ENCODE peak calls at places on chromosomes 12 and 14, in seven cellular contexts. One of them, this sample, is unnamed.

GRCh38 chr12:2460051-2460450 is 334.7 kb upstream of the FKBP4 start:
- DNase-seq in lung: no peak
- DNase-seq in cardiac muscle cell: no peak
- DNase-seq in glutamatergic neuron: no peak
- DNase-seq in astrocyte of the spinal cord: no peak
- DNase-seq in fibroblast of mammary gland: no peak
- DNase-seq in left ventricle myocardium inferior: no peak
- DNase-seq in this sample: no peak

GRCh38 chr14:77053046-77053841 is 24.7 kb upstream of the IRF2BPL start:
- DNase-seq in glutamatergic neuron: peak
- DNase-seq in fibroblast of mammary gland: no peak
- DNase-seq in cardiac muscle cell: peak
- DNase-seq in astrocyte of the spinal cord: peak
- DNase-seq in lung: peak
- DNase-seq in left ventricle myocardium inferior: peak
- DNase-seq in this sample: no peak

GRCh38 chr12:117576053-117576452 is 214.6 kb upstream of the NOS1 start:
- DNase-seq in lung: no peak
- DNase-seq in cardiac muscle cell: no peak
- DNase-seq in left ventricle myocardium inferior: no peak
- DNase-seq in astrocyte of the spinal cord: no peak
- DNase-seq in fibroblast of mammary gland: no peak
- DNase-seq in glutamatergic neuron: no peak
- DNase-seq in this sample: no peak

GRCh38 chr12:126747530-126748149 is 1519.3 kb upstream of the TMEM132C start:
- DNase-seq in left ventricle myocardium inferior: peak
- DNase-seq in glutamatergic neuron: peak
- DNase-seq in fibroblast of mammary gland: peak
- DNase-seq in lung: peak
- DNase-seq in cardiac muscle cell: peak
- DNase-seq in astrocyte of the spinal cord: peak
- DNase-seq in this sample: peak

GRCh38 chr12:72618764-72619163 is 346.6 kb downstream of the TRHDE start:
- DNase-seq in glutamatergic neuron: no peak
- DNase-seq in lung: no peak
- DNase-seq in cardiac muscle cell: peak
- DNase-seq in astrocyte of the spinal cord: no peak
- DNase-seq in fibroblast of mammary gland: no peak
- DNase-seq in left ventricle myocardium inferior: no peak
- DNase-seq in this sample: no peak

GRCh38 chr14:51716610-51717009 is 64.9 kb downstream of the FRMD6 start:
- DNase-seq in lung: no peak
- DNase-seq in glutamatergic neuron: no peak
- DNase-seq in fibroblast of mammary gland: peak
- DNase-seq in astrocyte of the spinal cord: no peak
- DNase-seq in cardiac muscle cell: no peak
- DNase-seq in left ventricle myocardium inferior: no peak
- DNase-seq in this sample: no peak

GRCh38 chr12:43655586-43655985 is 103.0 kb downstream of the PUS7L start:
- DNase-seq in glutamatergic neuron: no peak
- DNase-seq in cardiac muscle cell: no peak
- DNase-seq in lung: no peak
- DNase-seq in left ventricle myocardium inferior: no peak
- DNase-seq in fibroblast of mammary gland: peak
- DNase-seq in astrocyte of the spinal cord: peak
- DNase-seq in this sample: no peak

GRCh38 chr14:91912035-91912434 is 35.5 kb downstream of the FBLN5 start:
- DNase-seq in lung: no peak
- DNase-seq in glutamatergic neuron: no peak
- DNase-seq in astrocyte of the spinal cord: no peak
- DNase-seq in fibroblast of mammary gland: no peak
- DNase-seq in cardiac muscle cell: no peak
- DNase-seq in left ventricle myocardium inferior: no peak
- DNase-seq in this sample: no peak

GRCh38 chr12:82803201-82803600 is 116.5 kb downstream of the TMTC2 start:
- DNase-seq in lung: no peak
- DNase-seq in fibroblast of mammary gland: no peak
- DNase-seq in left ventricle myocardium inferior: no peak
- DNase-seq in astrocyte of the spinal cord: no peak
- DNase-seq in glutamatergic neuron: no peak
- DNase-seq in cardiac muscle cell: no peak
- DNase-seq in this sample: no peak

GRCh38 chr14:93007225-93007997 is 84.5 kb downstream of the CHGA start:
- DNase-seq in fibroblast of mammary gland: peak
- DNase-seq in astrocyte of the spinal cord: peak
- DNase-seq in lung: peak
- DNase-seq in cardiac muscle cell: no peak
- DNase-seq in glutamatergic neuron: no peak
- DNase-seq in left ventricle myocardium inferior: no peak
- DNase-seq in this sample: peak

GRCh38 chr12:53781218-53781801 is 29.5 kb upstream of the CISTR start:
- DNase-seq in fibroblast of mammary gland: no peak
- DNase-seq in glutamatergic neuron: peak
- DNase-seq in cardiac muscle cell: no peak
- DNase-seq in left ventricle myocardium inferior: no peak
- DNase-seq in astrocyte of the spinal cord: no peak
- DNase-seq in lung: no peak
- DNase-seq in this sample: no peak

GRCh38 chr12:108308432-108308831 is 30.7 kb downstream of the CMKLR1 start:
- DNase-seq in lung: no peak
- DNase-seq in fibroblast of mammary gland: peak
- DNase-seq in astrocyte of the spinal cord: peak
- DNase-seq in glutamatergic neuron: no peak
- DNase-seq in cardiac muscle cell: no peak
- DNase-seq in left ventricle myocardium inferior: no peak
- DNase-seq in this sample: no peak

GRCh38 chr14:20768593-20768892 is 339 bp downstream of the EDDM3B start:
- DNase-seq in lung: no peak
- DNase-seq in glutamatergic neuron: no peak
- DNase-seq in astrocyte of the spinal cord: no peak
- DNase-seq in fibroblast of mammary gland: no peak
- DNase-seq in cardiac muscle cell: no peak
- DNase-seq in left ventricle myocardium inferior: no peak
- DNase-seq in this sample: no peak

GRCh38 chr12:3602488-3602887 is 111.5 kb downstream of the PRMT8 start:
- DNase-seq in astrocyte of the spinal cord: no peak
- DNase-seq in glutamatergic neuron: no peak
- DNase-seq in left ventricle myocardium inferior: no peak
- DNase-seq in lung: no peak
- DNase-seq in fibroblast of mammary gland: no peak
- DNase-seq in cardiac muscle cell: no peak
- DNase-seq in this sample: no peak

GRCh38 chr12:78898416-78898815 is 33.8 kb downstream of the SYT1 start:
- DNase-seq in cardiac muscle cell: peak
- DNase-seq in fibroblast of mammary gland: peak
- DNase-seq in glutamatergic neuron: peak
- DNase-seq in astrocyte of the spinal cord: peak
- DNase-seq in lung: no peak
- DNase-seq in left ventricle myocardium inferior: peak
- DNase-seq in this sample: no peak

GRCh38 chr12:48285751-48286650 is 64.7 kb downstream of the ZNF641 start:
- DNase-seq in cardiac muscle cell: no peak
- DNase-seq in glutamatergic neuron: no peak
- DNase-seq in fibroblast of mammary gland: no peak
- DNase-seq in lung: no peak
- DNase-seq in astrocyte of the spinal cord: no peak
- DNase-seq in left ventricle myocardium inferior: no peak
- DNase-seq in this sample: no peak

GRCh38 chr12:56599041-56599440 is 31.1 kb downstream of the BAZ2A start:
- DNase-seq in glutamatergic neuron: no peak
- DNase-seq in fibroblast of mammary gland: no peak
- DNase-seq in astrocyte of the spinal cord: no peak
- DNase-seq in left ventricle myocardium inferior: no peak
- DNase-seq in cardiac muscle cell: no peak
- DNase-seq in lung: no peak
- DNase-seq in this sample: no peak

GRCh38 chr14:54699087-54699530 is 132.2 kb downstream of the SAMD4A start:
- DNase-seq in left ventricle myocardium inferior: peak
- DNase-seq in cardiac muscle cell: peak
- DNase-seq in fibroblast of mammary gland: no peak
- DNase-seq in lung: no peak
- DNase-seq in glutamatergic neuron: no peak
- DNase-seq in astrocyte of the spinal cord: no peak
- DNase-seq in this sample: no peak

GRCh38 chr12:54196396-54196795 is 7.6 kb upstream of the SMUG1 start:
- DNase-seq in cardiac muscle cell: no peak
- DNase-seq in fibroblast of mammary gland: no peak
- DNase-seq in left ventricle myocardium inferior: no peak
- DNase-seq in astrocyte of the spinal cord: no peak
- DNase-seq in glutamatergic neuron: no peak
- DNase-seq in lung: no peak
- DNase-seq in this sample: no peak

GRCh38 chr14:30708157-30708556 is 86.0 kb downstream of the SCFD1 start:
- DNase-seq in fibroblast of mammary gland: no peak
- DNase-seq in cardiac muscle cell: no peak
- DNase-seq in glutamatergic neuron: no peak
- DNase-seq in lung: no peak
- DNase-seq in left ventricle myocardium inferior: no peak
- DNase-seq in astrocyte of the spinal cord: no peak
- DNase-seq in this sample: no peak

GRCh38 chr12:22271036-22271435 is 63.5 kb downstream of the ST8SIA1 start:
- DNase-seq in cardiac muscle cell: no peak
- DNase-seq in lung: no peak
- DNase-seq in glutamatergic neuron: no peak
- DNase-seq in left ventricle myocardium inferior: no peak
- DNase-seq in fibroblast of mammary gland: peak
- DNase-seq in astrocyte of the spinal cord: peak
- DNase-seq in this sample: peak

GRCh38 chr12:68559246-68559645 is 51.5 kb upstream of the RAP1B start:
- DNase-seq in fibroblast of mammary gland: peak
- DNase-seq in cardiac muscle cell: no peak
- DNase-seq in left ventricle myocardium inferior: no peak
- DNase-seq in lung: no peak
- DNase-seq in glutamatergic neuron: no peak
- DNase-seq in astrocyte of the spinal cord: no peak
- DNase-seq in this sample: no peak

GRCh38 chr12:110352401-110352800 is 51.1 kb downstream of the ANAPC7 start:
- DNase-seq in left ventricle myocardium inferior: no peak
- DNase-seq in cardiac muscle cell: no peak
- DNase-seq in fibroblast of mammary gland: no peak
- DNase-seq in glutamatergic neuron: no peak
- DNase-seq in lung: no peak
- DNase-seq in astrocyte of the spinal cord: no peak
- DNase-seq in this sample: no peak

GRCh38 chr12:81257952-81258551 is 180.2 kb downstream of the ACSS3 start:
- DNase-seq in fibroblast of mammary gland: peak
- DNase-seq in lung: no peak
- DNase-seq in glutamatergic neuron: no peak
- DNase-seq in astrocyte of the spinal cord: peak
- DNase-seq in left ventricle myocardium inferior: no peak
- DNase-seq in cardiac muscle cell: peak
- DNase-seq in this sample: peak

GRCh38 chr14:106530031-106530422 is 1003.6 kb downstream of the TMEM121 start:
- DNase-seq in cardiac muscle cell: no peak
- DNase-seq in fibroblast of mammary gland: no peak
- DNase-seq in left ventricle myocardium inferior: no peak
- DNase-seq in lung: no peak
- DNase-seq in astrocyte of the spinal cord: no peak
- DNase-seq in glutamatergic neuron: no peak
- DNase-seq in this sample: no peak

GRCh38 chr14:106528717-106529116 is 1002.3 kb downstream of the TMEM121 start:
- DNase-seq in astrocyte of the spinal cord: peak
- DNase-seq in fibroblast of mammary gland: no peak
- DNase-seq in glutamatergic neuron: no peak
- DNase-seq in left ventricle myocardium inferior: no peak
- DNase-seq in cardiac muscle cell: no peak
- DNase-seq in lung: no peak
- DNase-seq in this sample: no peak

GRCh38 chr14:106530423-106531107 is 1004.2 kb downstream of the TMEM121 start:
- DNase-seq in lung: no peak
- DNase-seq in glutamatergic neuron: no peak
- DNase-seq in left ventricle myocardium inferior: no peak
- DNase-seq in astrocyte of the spinal cord: no peak
- DNase-seq in fibroblast of mammary gland: no peak
- DNase-seq in cardiac muscle cell: no peak
- DNase-seq in this sample: no peak
- TF ChIP-seq CTCF in lung: no peak
- TF ChIP-seq CTCF in glutamatergic neuron: no peak
- TF ChIP-seq CTCF in left ventricle myocardium inferior: no peak
- TF ChIP-seq CTCF in astrocyte of the spinal cord: no peak
- TF ChIP-seq CTCF in fibroblast of mammary gland: no peak
- TF ChIP-seq CTCF in cardiac muscle cell: no peak
- TF ChIP-seq CTCF in this sample: peak

GRCh38 chr12:65699251-65699650 is 125.0 kb upstream of the HMGA2 start:
- DNase-seq in astrocyte of the spinal cord: peak
- DNase-seq in cardiac muscle cell: no peak
- DNase-seq in lung: no peak
- DNase-seq in glutamatergic neuron: no peak
- DNase-seq in fibroblast of mammary gland: peak
- DNase-seq in left ventricle myocardium inferior: no peak
- DNase-seq in this sample: peak
- TF ChIP-seq CTCF in astrocyte of the spinal cord: peak
- TF ChIP-seq CTCF in cardiac muscle cell: peak
- TF ChIP-seq CTCF in lung: no peak
- TF ChIP-seq CTCF in glutamatergic neuron: no peak
- TF ChIP-seq CTCF in fibroblast of mammary gland: peak
- TF ChIP-seq CTCF in left ventricle myocardium inferior: peak
- TF ChIP-seq CTCF in this sample: peak

GRCh38 chr12:52050116-52050770 is 999 bp upstream of the NR4A1 start:
- DNase-seq in fibroblast of mammary gland: peak
- DNase-seq in astrocyte of the spinal cord: peak
- DNase-seq in cardiac muscle cell: no peak
- DNase-seq in glutamatergic neuron: no peak
- DNase-seq in lung: no peak
- DNase-seq in left ventricle myocardium inferior: no peak
- DNase-seq in this sample: no peak
- TF ChIP-seq CTCF in fibroblast of mammary gland: no peak
- TF ChIP-seq CTCF in astrocyte of the spinal cord: no peak
- TF ChIP-seq CTCF in cardiac muscle cell: no peak
- TF ChIP-seq CTCF in glutamatergic neuron: no peak
- TF ChIP-seq CTCF in lung: no peak
- TF ChIP-seq CTCF in left ventricle myocardium inferior: no peak
- TF ChIP-seq CTCF in this sample: no peak

DNA sequence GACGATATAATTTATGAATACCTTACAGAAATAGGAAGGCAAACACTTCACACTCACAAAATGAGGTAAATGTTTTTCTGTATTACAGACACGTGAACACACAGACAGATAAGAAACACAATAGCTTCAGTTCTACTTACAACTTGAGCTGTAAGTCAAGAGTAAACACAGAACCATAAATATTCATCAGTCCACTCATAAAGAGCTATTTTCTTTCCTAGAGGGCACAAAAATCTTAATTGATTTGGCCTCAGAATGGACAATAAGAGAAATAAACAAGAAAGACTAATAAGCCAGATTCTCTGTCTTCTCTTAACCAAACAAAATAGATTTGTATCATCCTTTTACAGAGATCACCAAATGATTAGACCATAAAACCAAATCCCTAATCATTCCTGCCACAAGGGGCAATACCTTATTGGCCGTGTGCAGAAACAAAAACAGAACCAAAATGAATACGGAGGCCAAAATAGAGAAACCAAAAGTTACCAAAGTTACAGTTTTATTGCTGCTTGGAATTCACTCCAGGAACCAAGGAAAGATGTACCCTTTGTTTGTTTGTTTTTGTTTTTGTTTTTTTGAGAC is 38.1 kb upstream of the GARIN2 start:
- DNase-seq in lung: no peak
- DNase-seq in astrocyte of the spinal cord: no peak
- DNase-seq in left ventricle myocardium inferior: no peak
- DNase-seq in fibroblast of mammary gland: peak
- DNase-seq in cardiac muscle cell: no peak
- DNase-seq in glutamatergic neuron: no peak
- DNase-seq in this sample: no peak
- TF ChIP-seq CTCF in lung: no peak
- TF ChIP-seq CTCF in astrocyte of the spinal cord: peak
- TF ChIP-seq CTCF in left ventricle myocardium inferior: peak
- TF ChIP-seq CTCF in fibroblast of mammary gland: peak
- TF ChIP-seq CTCF in cardiac muscle cell: peak
- TF ChIP-seq CTCF in glutamatergic neuron: no peak
- TF ChIP-seq CTCF in this sample: peak